ENCODE peak calls at places on chromosomes 13 and 19, in four cellular contexts. One of them, this sample, is unnamed.

GRCh38 chr19:10433131-10433536 is 12.8 kb downstream of the PDE4A start:
- DNase-seq in neuronal stem cell: no peak
- DNase-seq in IMR-90: no peak
- DNase-seq in mesendoderm: no peak
- DNase-seq in this sample: no peak

GRCh38 chr13:21541271-21541670 is 62.7 kb downstream of the MICU2 start:
- DNase-seq in neuronal stem cell: no peak
- DNase-seq in IMR-90: no peak
- DNase-seq in mesendoderm: no peak
- DNase-seq in this sample: no peak

GRCh38 chr13:27504126-27504525 is 53.8 kb upstream of the MTIF3 start:
- DNase-seq in neuronal stem cell: no peak
- DNase-seq in IMR-90: no peak
- DNase-seq in mesendoderm: no peak
- DNase-seq in this sample: no peak

GRCh38 chr19:50602496-50602895 is 34.3 kb upstream of the LRRC4B start:
- DNase-seq in neuronal stem cell: no peak
- DNase-seq in IMR-90: no peak
- DNase-seq in mesendoderm: no peak
- DNase-seq in this sample: no peak

GRCh38 chr19:4891066-4891465 is 11.6 kb downstream of the ARRDC5 start:
- DNase-seq in neuronal stem cell: no peak
- DNase-seq in IMR-90: no peak
- DNase-seq in mesendoderm: no peak
- DNase-seq in this sample: no peak

GRCh38 chr19:51501594-51502263 is at the start of gene SIGLEC12:
- DNase-seq in neuronal stem cell: no peak
- DNase-seq in IMR-90: no peak
- DNase-seq in mesendoderm: no peak
- DNase-seq in this sample: no peak

GRCh38 chr19:2952953-2953481 is 8.2 kb upstream of the ZNF77 start:
- DNase-seq in neuronal stem cell: no peak
- DNase-seq in IMR-90: no peak
- DNase-seq in mesendoderm: no peak
- DNase-seq in this sample: no peak

GRCh38 chr19:13417054-13417453 is 89.2 kb downstream of the CACNA1A start:
- DNase-seq in neuronal stem cell: no peak
- DNase-seq in IMR-90: no peak
- DNase-seq in mesendoderm: no peak
- DNase-seq in this sample: no peak

GRCh38 chr19:37977992-37978391 is 71.0 kb downstream of the SIPA1L3 start:
- DNase-seq in neuronal stem cell: no peak
- DNase-seq in IMR-90: peak; percentile 99
- DNase-seq in mesendoderm: no peak
- DNase-seq in this sample: peak; percentile 88

GRCh38 chr19:38736036-38736412 is 8.2 kb downstream of the CAPN12 start:
- DNase-seq in neuronal stem cell: no peak
- DNase-seq in IMR-90: no peak
- DNase-seq in mesendoderm: peak; percentile 61
- DNase-seq in this sample: peak; percentile 44

GRCh38 chr13:76293346-76293745 is 592.9 kb downstream of the KCTD12 start:
- DNase-seq in neuronal stem cell: no peak
- DNase-seq in IMR-90: peak; percentile 75
- DNase-seq in mesendoderm: no peak
- DNase-seq in this sample: peak; percentile 42

DNA sequence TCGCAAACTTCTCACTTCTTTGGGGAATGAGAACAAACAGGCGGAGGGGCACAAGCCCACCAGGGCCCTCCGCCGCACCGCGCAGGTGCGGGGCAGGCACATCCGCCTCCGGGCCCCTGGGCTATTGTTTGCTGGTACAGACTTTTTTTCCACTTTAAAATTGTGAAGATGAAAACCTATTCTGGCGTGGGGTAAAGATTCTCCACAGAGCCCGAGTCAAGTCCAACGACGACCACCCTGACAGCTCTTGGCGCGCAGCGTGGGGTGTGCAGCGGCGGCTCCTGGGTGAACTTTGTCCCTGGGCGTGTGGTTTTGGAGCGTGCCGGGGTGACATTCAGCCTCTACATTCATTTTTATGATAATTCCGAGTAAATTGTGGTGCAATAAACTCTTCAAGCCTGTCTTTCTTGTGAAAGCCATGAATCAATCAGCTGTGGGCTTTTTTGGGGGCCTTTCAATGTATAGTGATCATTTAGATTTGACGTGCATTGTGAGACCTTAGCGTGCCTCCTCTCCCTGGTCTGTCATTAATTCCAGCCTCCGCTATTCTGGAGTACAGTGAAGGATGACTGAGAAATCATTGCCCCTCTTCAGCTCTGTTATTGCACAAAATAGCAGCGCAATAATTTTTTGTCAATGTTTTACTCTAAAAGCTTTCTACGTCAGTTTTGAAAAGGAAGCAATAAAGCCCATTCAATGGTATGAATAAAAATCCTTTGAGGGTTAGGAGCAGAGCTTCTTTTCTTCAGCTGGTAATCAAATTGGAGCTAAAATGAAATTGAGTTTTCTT is 90.0 kb downstream of the TEX29 start:
- DNase-seq in neuronal stem cell: no peak
- DNase-seq in IMR-90: no peak
- DNase-seq in mesendoderm: no peak
- DNase-seq in this sample: no peak
- H3K4me3 ChIP-seq in neuronal stem cell: no peak overlapping the region
- H3K4me3 ChIP-seq in IMR-90: no peak overlapping the region
- H3K4me3 ChIP-seq in mesendoderm: no peak overlapping the region
- H3K4me3 ChIP-seq in this sample: no peak overlapping the region

GRCh38 chr19:8208710-8209110 is 460 bp upstream of the CERS4 start:
- DNase-seq in neuronal stem cell: peak; percentile 47
- DNase-seq in IMR-90: no peak
- DNase-seq in mesendoderm: no peak
- DNase-seq in this sample: no peak
- H3K18ac ChIP-seq in neuronal stem cell: peak overlapping the region; percentile 98
- H3K18ac ChIP-seq in IMR-90: peak overlapping the region; percentile 16
- H3K18ac ChIP-seq in mesendoderm: peak overlapping the region; percentile 100
- H3K18ac ChIP-seq in this sample: no peak overlapping the region

DNA sequence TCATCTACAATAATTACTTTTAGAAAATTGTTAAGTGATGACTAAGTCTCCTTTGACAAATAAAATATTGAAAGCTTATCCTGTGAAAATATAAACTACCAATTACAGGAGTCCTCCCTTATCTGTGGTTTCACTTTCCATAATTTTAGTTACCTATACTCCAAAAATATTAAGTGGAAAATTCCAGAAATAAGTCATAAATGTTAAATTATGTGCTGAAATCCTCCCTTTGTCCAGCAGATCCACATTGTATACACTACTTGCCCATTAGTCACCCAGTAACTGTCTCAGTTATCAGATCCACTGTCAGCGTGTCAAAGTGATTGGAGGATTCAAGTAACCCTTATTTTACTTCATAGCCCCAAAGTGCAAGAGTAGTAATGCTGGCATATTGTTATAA is 98.1 kb downstream of the SERP2 start:
- DNase-seq in neuronal stem cell: no peak
- DNase-seq in IMR-90: peak; percentile 58
- DNase-seq in mesendoderm: no peak
- DNase-seq in this sample: peak; percentile 64
- H3K4me3 ChIP-seq in neuronal stem cell: no peak overlapping the region
- H3K4me3 ChIP-seq in IMR-90: no peak overlapping the region
- H3K4me3 ChIP-seq in mesendoderm: no peak overlapping the region
- H3K4me3 ChIP-seq in this sample: no peak overlapping the region

GRCh38 chr13:36608474-36608873 is 65.3 kb upstream of the SERTM1 start:
- DNase-seq in neuronal stem cell: no peak
- DNase-seq in IMR-90: no peak
- DNase-seq in mesendoderm: no peak
- DNase-seq in this sample: no peak

GRCh38 chr13:36601186-36601585 is 72.6 kb upstream of the SERTM1 start:
- DNase-seq in neuronal stem cell: no peak
- DNase-seq in IMR-90: no peak
- DNase-seq in mesendoderm: no peak
- DNase-seq in this sample: no peak

DNA sequence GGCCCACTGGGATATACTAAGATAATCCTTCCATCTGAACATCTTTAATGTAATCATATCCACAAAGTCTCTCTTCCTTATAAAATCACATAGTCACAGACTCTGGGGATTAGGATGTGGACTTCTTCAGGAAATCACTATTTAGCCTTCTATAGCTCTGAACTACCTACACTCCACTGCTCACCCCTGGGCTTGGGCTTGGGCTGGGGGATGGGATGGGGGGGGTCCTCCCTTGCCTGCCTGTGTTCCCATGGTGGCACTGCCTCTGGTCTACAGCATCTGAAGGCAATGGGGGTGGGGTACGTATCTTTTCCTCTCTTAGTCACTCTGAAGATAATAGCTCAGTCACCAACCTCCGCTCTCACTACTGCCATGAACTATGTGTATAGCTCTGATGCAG is 67.8 kb upstream of the SERTM1 start:
- DNase-seq in neuronal stem cell: no peak
- DNase-seq in IMR-90: no peak
- DNase-seq in mesendoderm: no peak
- DNase-seq in this sample: no peak
- H3K18ac ChIP-seq in neuronal stem cell: no peak overlapping the region
- H3K18ac ChIP-seq in IMR-90: no peak overlapping the region
- H3K18ac ChIP-seq in mesendoderm: no peak overlapping the region
- H3K18ac ChIP-seq in this sample: no peak overlapping the region

DNA sequence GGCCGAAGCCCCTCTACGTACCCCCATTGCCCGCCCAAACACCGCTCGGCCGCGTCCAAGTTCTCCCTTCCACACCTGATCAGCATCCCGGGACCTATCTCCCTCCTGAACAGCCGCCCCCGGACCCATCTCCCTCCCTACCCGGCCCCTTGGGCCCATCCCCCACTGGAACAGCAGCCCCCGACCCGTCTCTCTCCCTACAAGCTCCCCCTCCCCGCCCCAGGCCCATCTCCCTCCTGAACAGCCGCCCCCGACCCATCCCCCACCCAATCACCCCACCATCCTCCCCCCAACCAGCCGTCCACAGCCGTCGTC is 608 bp downstream of the ZSCAN1 start:
- DNase-seq in neuronal stem cell: peak; percentile 17
- DNase-seq in IMR-90: no peak
- DNase-seq in mesendoderm: peak; percentile 37
- DNase-seq in this sample: no peak
- H3K4me3 ChIP-seq in neuronal stem cell: peak overlapping the region; percentile 50
- H3K4me3 ChIP-seq in IMR-90: no peak overlapping the region
- H3K4me3 ChIP-seq in mesendoderm: peak overlapping the region; percentile 37
- H3K4me3 ChIP-seq in this sample: no peak overlapping the region

GRCh38 chr19:17942181-17942580 is 9.4 kb downstream of the CCDC124 start:
- DNase-seq in neuronal stem cell: no peak
- DNase-seq in IMR-90: no peak
- DNase-seq in mesendoderm: no peak
- DNase-seq in this sample: no peak
- H3K18ac ChIP-seq in neuronal stem cell: no peak overlapping the region
- H3K18ac ChIP-seq in IMR-90: no peak overlapping the region
- H3K18ac ChIP-seq in mesendoderm: no peak overlapping the region
- H3K18ac ChIP-seq in this sample: no peak overlapping the region

DNA sequence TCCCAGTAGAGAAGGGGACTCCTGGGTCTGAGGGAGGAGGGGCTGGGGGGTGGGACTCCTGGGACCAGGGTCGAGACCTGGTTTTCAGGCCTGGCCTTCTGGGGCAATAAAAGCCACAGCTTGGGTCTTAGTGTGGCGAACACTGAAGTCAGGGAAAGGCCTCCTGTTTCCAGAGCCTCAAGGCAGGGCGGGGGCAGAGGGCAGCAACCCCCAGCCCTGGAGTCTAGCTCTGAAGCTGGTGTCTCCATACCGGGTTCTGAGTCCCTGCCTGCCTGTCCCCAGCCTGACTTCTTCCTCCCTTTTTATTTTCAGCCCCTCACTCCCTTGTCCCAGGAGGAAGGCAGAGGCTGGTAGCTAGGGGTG is 291 bp upstream of the GRIN2D start:
- DNase-seq in neuronal stem cell: no peak
- DNase-seq in IMR-90: no peak
- DNase-seq in mesendoderm: no peak
- DNase-seq in this sample: no peak
- H3K4me3 ChIP-seq in neuronal stem cell: peak overlapping the region; percentile 45
- H3K4me3 ChIP-seq in IMR-90: no peak overlapping the region
- H3K4me3 ChIP-seq in mesendoderm: no peak overlapping the region
- H3K4me3 ChIP-seq in this sample: peak overlapping the region; percentile 73

GRCh38 chr13:109999659-110000533 is 213.5 kb upstream of the IRS2 start:
- DNase-seq in neuronal stem cell: no peak
- DNase-seq in IMR-90: no peak
- DNase-seq in mesendoderm: peak; percentile 35
- DNase-seq in this sample: no peak

GRCh38 chr13:110004814-110005213 is 218.4 kb upstream of the IRS2 start:
- DNase-seq in neuronal stem cell: no peak
- DNase-seq in IMR-90: no peak
- DNase-seq in mesendoderm: no peak
- DNase-seq in this sample: no peak

GRCh38 chr13:110000534-110001345 is 214.4 kb upstream of the IRS2 start:
- DNase-seq in neuronal stem cell: no peak
- DNase-seq in IMR-90: no peak
- DNase-seq in mesendoderm: no peak
- DNase-seq in this sample: no peak

GRCh38 chr13:109998808-109999528 is 212.6 kb upstream of the IRS2 start:
- DNase-seq in neuronal stem cell: no peak
- DNase-seq in IMR-90: peak; percentile 95
- DNase-seq in mesendoderm: no peak
- DNase-seq in this sample: peak; percentile 92

GRCh38 chr13:110001622-110002275 is 215.4 kb upstream of the IRS2 start:
- DNase-seq in neuronal stem cell: no peak
- DNase-seq in IMR-90: peak; percentile 90
- DNase-seq in mesendoderm: no peak
- DNase-seq in this sample: peak; percentile 47
- H3K18ac ChIP-seq in neuronal stem cell: no peak overlapping the region
- H3K18ac ChIP-seq in IMR-90: peak overlapping the region; percentile 66
- H3K18ac ChIP-seq in mesendoderm: no peak overlapping the region
- H3K18ac ChIP-seq in this sample: peak overlapping the region; percentile 46

DNA sequence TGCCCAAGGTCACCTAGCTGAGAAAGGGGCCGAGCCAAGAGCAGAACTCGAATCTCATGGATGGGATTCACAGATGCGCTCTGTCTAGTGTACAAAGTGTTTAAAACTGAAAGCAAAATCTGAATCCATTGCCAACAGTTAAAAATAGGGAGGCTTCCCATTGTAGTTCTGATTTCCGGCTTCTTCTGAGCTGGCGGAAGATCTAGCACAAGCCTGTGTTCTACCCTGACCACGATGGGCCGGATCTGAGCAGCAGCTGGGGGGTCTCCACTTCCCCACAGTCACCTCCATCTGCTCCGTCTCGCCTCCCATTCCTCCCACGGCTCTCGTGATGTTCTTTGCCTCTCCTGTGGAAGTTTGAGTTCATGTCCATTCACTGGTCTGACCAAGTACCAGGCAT is 2.4 kb downstream of the CACNG8 start:
- DNase-seq in neuronal stem cell: no peak
- DNase-seq in IMR-90: no peak
- DNase-seq in mesendoderm: no peak
- DNase-seq in this sample: no peak
- H3K4me3 ChIP-seq in neuronal stem cell: no peak overlapping the region
- H3K4me3 ChIP-seq in IMR-90: no peak overlapping the region
- H3K4me3 ChIP-seq in mesendoderm: no peak overlapping the region
- H3K4me3 ChIP-seq in this sample: peak overlapping the region; percentile 33

This sample was measured in mesenchymal stem cell.